ENCODE peak calls at places on chromosomes 7 and 10, in nine cellular contexts. Q, B, C, T, F, Z, Y, I and A are unnamed samples.

GRCh38 chr7:5584821-5585220 is 161.2 kb upstream of the TNRC18 start:
- DNase-seq in B (no peak), Z (no peak), F (no peak), C (no peak), I (peak; percentile 88), Y (no peak), Q (no peak), T (no peak), A (no peak)

GRCh38 chr7:38825721-38826440 is 83.1 kb downstream of the VPS41 start:
- DNase-seq in I (no peak), T (no peak), B (no peak), Q (no peak), Y (no peak), F (no peak), Z (no peak), C (no peak), A (no peak)

GRCh38 chr7:37102518-37103137 is 346.0 kb downstream of the ELMO1 start:
- DNase-seq in I (peak; percentile 28), Y (no peak), B (no peak), F (no peak), Z (no peak), T (no peak), C (no peak), Q (no peak), A (no peak)

GRCh38 chr7:32588657-32589056 is 93.4 kb downstream of the AVL9 start:
- DNase-seq in Z (no peak), I (peak; percentile 36), C (no peak), Q (no peak), Y (no peak), T (peak; percentile 57), B (no peak), F (no peak), A (no peak)

GRCh38 chr10:103394180-103394579 is 2.1 kb downstream of the ATP5MK start:
- DNase-seq in F (no peak), T (no peak), Q (no peak), Z (no peak), I (no peak), C (peak; percentile 38), Y (no peak), B (no peak), A (no peak)

GRCh38 chr10:110498982-110499795 is 1.5 kb downstream of the DUSP5 start:
- DNase-seq in Q (no peak), B (no peak), C (no peak), I (peak; percentile 21), T (no peak), Z (peak; percentile 77), F (no peak), Y (peak; percentile 72), A (no peak)

GRCh38 chr7:103797647-103798307 is 191.7 kb downstream of the RELN start:
- DNase-seq in T (no peak), Z (no peak), Q (no peak), Y (no peak), F (no peak), I (no peak), B (no peak), C (no peak), A (no peak)

GRCh38 chr10:100835810-100836209 is 77.0 kb upstream of the SLF2 start:
- DNase-seq in I (no peak), Y (no peak), Z (no peak), B (no peak), C (no peak), Q (no peak), F (no peak), T (no peak), A (no peak)

GRCh38 chr7:105429746-105430612 is 41.3 kb upstream of the SRPK2 start:
- DNase-seq in F (peak; percentile 55), C (no peak), T (no peak), Q (peak; percentile 66), Z (peak; percentile 61), I (peak; percentile 50), B (peak; percentile 34), Y (no peak), A (peak; percentile 55)

GRCh38 chr7:111660478-111660877 is 98.2 kb upstream of the IMMP2L start:
- DNase-seq in Z (no peak), F (no peak), C (no peak), B (no peak), I (no peak), Q (no peak), Y (no peak), T (no peak), A (no peak)

GRCh38 chr10:82968533-82968932 is 1093.5 kb downstream of the NRG3 start:
- DNase-seq in Y (no peak), I (no peak), Z (no peak), B (no peak), C (no peak), F (no peak), T (no peak), Q (no peak), A (no peak)

GRCh38 chr7:131161103-131161502 is 166.6 kb upstream of the MKLN1 start:
- DNase-seq in F (no peak), I (no peak), B (no peak), Z (no peak), Y (no peak), C (no peak), Q (no peak), T (no peak), A (no peak)

GRCh38 chr10:120456143-120456625 is 843 bp upstream of the PLPP4 start:
- DNase-seq in Q (no peak), C (no peak), I (no peak), B (no peak), Y (no peak), T (no peak), F (no peak), Z (peak; percentile 52), A (no peak)

GRCh38 chr10:51117053-51117660 is 42.9 kb downstream of the PRKG1 start:
- DNase-seq in B (no peak), Q (no peak), C (no peak), F (no peak), Z (no peak), T (no peak), Y (no peak), I (no peak), A (no peak)

GRCh38 chr7:45564485-45564884 is 9.7 kb upstream of the ADCY1 start:
- DNase-seq in B (no peak), F (no peak), Y (no peak), C (no peak), I (no peak), Z (no peak), Q (no peak), T (no peak), A (no peak)

GRCh38 chr7:52959336-52959735 is 76.1 kb upstream of the POM121L12 start:
- DNase-seq in Y (no peak), T (no peak), Z (no peak), I (no peak), C (no peak), B (no peak), Q (no peak), F (no peak), A (no peak)

DNA sequence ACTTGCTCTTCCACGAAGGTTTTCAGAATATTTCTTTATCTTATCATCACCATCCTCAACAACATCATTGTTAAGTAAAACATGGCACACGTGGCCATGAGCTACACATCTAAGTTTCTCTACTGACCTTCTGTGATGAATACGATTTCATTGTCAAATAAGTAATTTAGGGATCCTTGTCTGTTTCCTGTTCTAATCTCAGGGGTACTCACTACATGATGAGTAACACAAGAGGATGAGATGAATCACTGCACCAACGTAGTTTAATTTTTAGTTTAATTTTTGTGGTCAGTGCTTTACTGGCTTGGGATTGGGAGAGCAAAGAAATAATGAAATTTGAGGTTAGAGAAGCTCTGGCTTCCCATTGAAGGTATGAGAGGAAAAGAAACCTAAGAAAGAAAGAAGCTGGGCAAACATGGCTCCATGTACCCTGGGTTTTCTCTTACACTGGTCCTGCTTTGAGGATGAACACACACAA is 461.9 kb upstream of the KLF6 start:
- DNase-seq in C (no peak), Y (no peak), B (no peak), Z (no peak), T (no peak), F (no peak), I (no peak), Q (no peak), A (no peak)
- TF ChIP-seq REST in C (no peak), Y (no peak), B (no peak), Z (no peak), T (no peak), F (no peak), I (no peak), Q (no peak), A (no peak)

GRCh38 chr10:125584954-125585353 is 98.0 kb downstream of the TEX36 start:
- DNase-seq in Q (peak; percentile 29), I (no peak), F (no peak), T (no peak), B (no peak), Z (no peak), C (no peak), Y (no peak), A (no peak)
- TF ChIP-seq REST in Q (no peak), I (no peak), F (no peak), T (no peak), B (no peak), Z (no peak), C (no peak), Y (no peak), A (no peak)

DNA sequence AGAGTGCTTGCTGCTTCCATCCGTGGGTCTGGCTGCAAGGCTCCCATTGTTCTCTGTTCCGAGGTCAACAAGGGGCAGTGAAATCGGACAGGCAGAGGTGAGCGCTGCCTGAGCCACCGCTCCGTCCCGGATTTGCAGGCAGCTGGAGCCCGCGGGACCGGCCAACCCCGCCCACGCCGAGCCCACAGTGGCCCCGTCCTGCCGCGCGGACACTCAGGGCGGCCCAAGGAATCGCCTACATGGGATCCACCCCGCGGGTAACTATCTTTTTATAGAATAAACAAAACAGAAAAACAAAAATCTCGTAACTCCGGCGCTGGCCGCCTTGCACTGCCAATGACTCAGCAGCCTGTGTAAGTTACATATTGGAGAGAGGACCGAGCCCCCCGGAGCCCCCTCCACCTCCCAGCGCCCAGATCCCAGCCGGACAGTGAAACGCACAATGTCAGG is 1.9 kb downstream of the BNIP3 start:
- DNase-seq in Q (no peak), I (peak; percentile 51), T (no peak), Y (no peak), F (peak; percentile 56), B (no peak), Z (no peak), C (peak; percentile 48), A (no peak)
- TF ChIP-seq REST in Q (no peak), I (no peak), T (no peak), Y (no peak), F (no peak), B (no peak), Z (no peak), C (no peak), A (no peak)

GRCh38 chr10:86522385-86522855 is 828 bp upstream of the WAPL start:
- DNase-seq in F (no peak), C (no peak), Y (no peak), I (no peak), T (no peak), Z (no peak), Q (no peak), B (no peak), A (no peak)

GRCh38 chr10:86520871-86521619 is 547 bp downstream of the WAPL start:
- DNase-seq in I (peak; percentile 40), Q (peak; percentile 67), Z (peak; percentile 69), B (peak; percentile 12), F (peak; percentile 78), Y (no peak), C (peak; percentile 21), T (no peak), A (no peak)

GRCh38 chr10:86524225-86524982 is 2.8 kb upstream of the WAPL start:
- DNase-seq in Z (no peak), B (no peak), Q (no peak), C (no peak), I (no peak), Y (no peak), F (no peak), T (no peak), A (no peak)

GRCh38 chr10:86521620-86522384 is at the start of gene WAPL:
- DNase-seq in Z (peak; percentile 97), C (peak; percentile 95), T (peak; percentile 81), Q (peak; percentile 95), B (peak; percentile 81), Y (peak; percentile 59), I (peak; percentile 87), F (peak; percentile 98), A (peak; percentile 47)

GRCh38 chr10:86523348-86523747 is 1.8 kb upstream of the WAPL start:
- DNase-seq in Y (no peak), B (peak; percentile 19), I (peak; percentile 21), C (peak; percentile 26), T (no peak), Z (peak; percentile 32), Q (peak; percentile 54), F (peak; percentile 37), A (no peak)
- TF ChIP-seq REST in Y (no peak), B (no peak), I (no peak), C (no peak), T (no peak), Z (no peak), Q (no peak), F (no peak), A (no peak)